ENCODE peak calls at places on chromosomes 16 and 17, in four cellular contexts. A is stimulated activated CD4-positive, alpha-beta T cell treated with anti-CD3 and anti-CD28 coated beads, TNF-alpha, amount 100 ng/mL, for 48 hours; V is choroid plexus epithelial cell; L is activated CD8-positive, alpha-beta memory T cell treated with anti-CD3 and anti-CD28 coated beads, Interleukin-2, amount 50 U/mL, for 4 hours. R is an unnamed sample.

GRCh38 chr17:27415090-27415795 is 41.0 kb upstream of the KSR1 start:
- DNase-seq in V (no peak), L (no peak), A (no peak), R (peak)

GRCh38 chr17:77332034-77332971 is 191.5 kb downstream of the SEC14L1 start:
- DNase-seq in L (peak), A (no peak), V (peak), R (peak)

GRCh38 chr16:54397838-54398237 is 111.3 kb upstream of the IRX3 start:
- DNase-seq in A (no peak), L (no peak), V (no peak), R (no peak)

GRCh38 chr17:6894206-6894528 is 62.6 kb upstream of the TEKT1 start:
- DNase-seq in A (no peak), L (peak), V (peak), R (no peak)

GRCh38 chr17:31052187-31052889 is 42.4 kb upstream of the NF1 start:
- DNase-seq in V (peak), A (no peak), L (no peak), R (no peak)

GRCh38 chr17:81582341-81582740 is 30.2 kb upstream of the FAAP100 start:
- DNase-seq in A (no peak), L (no peak), V (peak), R (no peak)

GRCh38 chr16:87583453-87584131 is 18.7 kb upstream of the JPH3 start:
- DNase-seq in A (no peak), L (no peak), V (peak), R (no peak)

GRCh38 chr17:69714659-69715058 is 300.2 kb downstream of the MAP2K6 start:
- DNase-seq in L (no peak), V (no peak), A (no peak), R (no peak)

GRCh38 chr17:77316191-77316641 is 175.4 kb downstream of the SEC14L1 start:
- DNase-seq in L (no peak), A (no peak), V (peak), R (peak)

GRCh38 chr16:21950782-21951521 is 2.2 kb upstream of the UQCRC2 start:
- DNase-seq in A (no peak), L (no peak), V (peak), R (no peak)

R was measured in suprapubic skin.